ENCODE peak calls at places on chromosomes 16 and 17, in four cellular contexts. O is CD4-positive, alpha-beta memory T cell; P is neural progenitor cell; V is A549. A is an unnamed sample.
A peak's percentile ranks its signal among the peaks of the same experiment; 100 is the strongest.

GRCh38 chr17:77893144-77894044 is 65.1 kb upstream of the TNRC6C start:
- DNase-seq in V (no peak), O (no peak), P (no peak), A (peak; percentile 37)

GRCh38 chr17:45016823-45017222 is 34.6 kb downstream of the DCAKD start:
- DNase-seq in P (peak; percentile 41), O (no peak), V (peak; percentile 43), A (no peak)

GRCh38 chr17:60969500-60970037 is 291.9 kb downstream of the BCAS3 start:
- DNase-seq in P (no peak), O (no peak), V (no peak), A (no peak)

GRCh38 chr17:50534222-50534978 is 1.9 kb downstream of the EPN3 start:
- DNase-seq in O (no peak), P (peak; percentile 55), V (peak; percentile 81), A (peak; percentile 91)

GRCh38 chr17:47338026-47338425 is 14.3 kb downstream of the EFCAB13 start:
- DNase-seq in P (no peak), O (no peak), V (no peak), A (no peak)

GRCh38 chr16:75621170-75621477 is 2.0 kb downstream of the ADAT1 start:
- DNase-seq in O (peak; percentile 19), P (peak; percentile 52), V (peak; percentile 49), A (no peak)

GRCh38 chr17:70050192-70050591 is 24.8 kb upstream of the KCNJ16 start:
- DNase-seq in V (no peak), O (no peak), P (no peak), A (no peak)

GRCh38 chr17:59375858-59376257 is 44.4 kb downstream of the YPEL2 start:
- DNase-seq in P (no peak), V (no peak), O (no peak), A (no peak)

GRCh38 chr17:53313746-53314145 is 509.0 kb upstream of the KIF2B start:
- DNase-seq in P (no peak), V (no peak), O (no peak), A (no peak)

GRCh38 chr16:12874135-12874534 is 27.3 kb upstream of the SHISA9 start:
- DNase-seq in P (no peak), V (peak; percentile 57), O (no peak), A (no peak)

GRCh38 chr17:63682441-63682840 is 17.5 kb downstream of the LIMD2 start:
- DNase-seq in V (no peak), O (no peak), P (no peak), A (no peak)

GRCh38 chr17:48002920-48003685 is 32.2 kb downstream of the CDK5RAP3 start:
- DNase-seq in P (peak; percentile 79), V (no peak), O (no peak), A (no peak)

GRCh38 chr17:28500712-28501379 is 5.3 kb upstream of the FOXN1 start:
- DNase-seq in O (no peak), P (peak; percentile 14), V (no peak), A (no peak)

GRCh38 chr17:8700546-8700945 is 44.1 kb downstream of the CCDC42 start:
- DNase-seq in P (no peak), O (no peak), V (no peak), A (no peak)

GRCh38 chr17:49339359-49339758 is 22.7 kb downstream of the ZNF652 start:
- DNase-seq in O (no peak), V (no peak), P (no peak), A (no peak)

GRCh38 chr17:57739402-57740224 is 5.5 kb downstream of the CCDC182 start:
- DNase-seq in P (peak; percentile 73), O (peak; percentile 9), V (peak; percentile 54), A (no peak)

GRCh38 chr16:57256601-57257395 is 11.7 kb downstream of the ARL2BP start:
- DNase-seq in P (no peak), V (no peak), O (no peak), A (peak; percentile 10)

GRCh38 chr16:87534030-87534653 is 41.3 kb upstream of the ZCCHC14 start:
- DNase-seq in P (no peak), O (no peak), V (no peak), A (no peak)

GRCh38 chr17:17341452-17341851 is 38.3 kb downstream of the NT5M start:
- DNase-seq in O (no peak), V (no peak), P (no peak), A (no peak)

GRCh38 chr16:73739049-73739769 is 557.4 kb upstream of the PSMD7 start:
- DNase-seq in V (no peak), P (no peak), O (no peak), A (no peak)

GRCh38 chr16:8634991-8635736 is 13.7 kb downstream of the METTL22 start:
- DNase-seq in O (no peak), P (peak; percentile 80), V (peak; percentile 48), A (no peak)

GRCh38 chr16:70701036-70701435 is 15.2 kb upstream of the MTSS2 start:
- DNase-seq in V (no peak), O (no peak), P (no peak), A (no peak)

GRCh38 chr16:73215482-73216377 is 167.8 kb upstream of the ZFHX3 start:
- DNase-seq in P (no peak), V (no peak), O (no peak), A (no peak)

GRCh38 chr17:75102385-75102821 is 7.4 kb upstream of the ARMC7 start:
- DNase-seq in V (no peak), P (no peak), O (no peak), A (no peak)

GRCh38 chr17:46977348-46977747 is 1.7 kb downstream of the RPRML start:
- DNase-seq in O (no peak), V (peak; percentile 73), P (peak; percentile 93), A (no peak)

GRCh38 chr16:88781140-88782077 is 3.6 kb downstream of the PIEZO1 start:
- DNase-seq in O (peak; percentile 72), V (no peak), P (no peak), A (no peak)

GRCh38 chr16:4682616-4683254 is 10.6 kb upstream of the NUDT16L1 start:
- DNase-seq in O (no peak), V (no peak), P (peak; percentile 78), A (no peak)

GRCh38 chr16:75379911-75380847 is 53.1 kb downstream of the CFDP1 start:
- DNase-seq in V (no peak), O (peak; percentile 71), P (no peak), A (no peak)

GRCh38 chr16:57528499-57529323 is 7.7 kb downstream of the CCDC102A start:
- DNase-seq in O (no peak), P (peak; percentile 89), V (no peak), A (no peak)

GRCh38 chr16:4213721-4214120 is 28.2 kb downstream of the SRL start:
- DNase-seq in O (no peak), V (no peak), P (no peak), A (no peak)

GRCh38 chr16:50525716-50526115 is 22.5 kb upstream of the NKD1 start:
- DNase-seq in P (no peak), V (no peak), O (no peak), A (no peak)

GRCh38 chr16:7025616-7026190 is 306.9 kb upstream of the RBFOX1 start:
- DNase-seq in P (peak; percentile 91), O (no peak), V (peak; percentile 25), A (no peak)

GRCh38 chr17:64261422-64262124 is 1.5 kb downstream of the TEX2 start:
- DNase-seq in P (no peak), O (no peak), V (no peak), A (no peak)

GRCh38 chr16:87541004-87541881 is 48.4 kb upstream of the ZCCHC14 start:
- DNase-seq in P (peak; percentile 36), O (no peak), V (no peak), A (no peak)

GRCh38 chr17:63476857-63477470 is at the start of gene ACE:
- DNase-seq in O (peak; percentile 50), V (peak; percentile 58), P (peak; percentile 76), A (no peak)

GRCh38 chr17:44565866-44566443 is 8.7 kb downstream of the FZD2 start:
- DNase-seq in P (no peak), O (no peak), V (no peak), A (no peak)

GRCh38 chr16:25501530-25502255 is 190.1 kb upstream of the HS3ST4 start:
- DNase-seq in O (no peak), P (peak; percentile 10), V (no peak), A (no peak)

DNA sequence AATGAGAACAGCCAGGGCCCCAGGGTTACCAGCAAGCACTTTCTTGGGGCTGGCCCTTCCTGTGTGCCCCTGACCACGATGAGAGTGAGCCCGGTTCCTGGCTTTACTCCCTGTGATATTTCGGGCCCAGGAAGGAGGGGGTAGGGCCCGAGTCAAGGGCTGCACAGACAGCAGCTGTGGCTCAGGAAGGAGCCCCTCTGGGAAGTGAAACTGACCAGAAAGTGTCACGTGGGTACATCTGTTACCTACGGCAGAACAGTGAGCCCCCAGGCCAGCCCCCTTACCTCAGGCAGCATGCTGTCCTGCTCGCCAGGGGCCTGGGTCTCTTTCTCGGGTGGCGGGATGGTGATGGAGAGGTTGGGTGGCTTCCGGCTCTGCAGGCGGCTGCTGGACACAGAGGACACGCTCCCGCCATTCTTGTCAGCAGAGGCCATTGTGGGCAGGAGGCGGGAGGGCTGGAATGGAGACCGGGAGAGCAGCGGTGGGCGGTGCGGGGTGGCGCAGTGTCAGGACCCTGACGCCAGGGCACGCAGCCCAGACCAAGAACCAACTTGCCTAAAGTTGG is 13.8 kb downstream of the AANAT start:
- DNase-seq in V (no peak), P (no peak), O (no peak), A (no peak)
- H3K4me1 ChIP-seq in V (peaks cover 22% of the 10 kb centered on the region), P (no peaks in the 10 kb centered on the region), O (no peaks in the 10 kb centered on the region), A (peaks cover 6% of the 10 kb centered on the region)

GRCh38 chr16:10368984-10369551 is 16.8 kb upstream of the ATF7IP2 start:
- DNase-seq in V (no peak), O (no peak), P (peak; percentile 48), A (no peak)
- H3K9me3 ChIP-seq in V (no peaks in the 10 kb centered on the region), O (no peaks in the 10 kb centered on the region), P (no peaks in the 10 kb centered on the region), A (no peaks in the 10 kb centered on the region)

DNA sequence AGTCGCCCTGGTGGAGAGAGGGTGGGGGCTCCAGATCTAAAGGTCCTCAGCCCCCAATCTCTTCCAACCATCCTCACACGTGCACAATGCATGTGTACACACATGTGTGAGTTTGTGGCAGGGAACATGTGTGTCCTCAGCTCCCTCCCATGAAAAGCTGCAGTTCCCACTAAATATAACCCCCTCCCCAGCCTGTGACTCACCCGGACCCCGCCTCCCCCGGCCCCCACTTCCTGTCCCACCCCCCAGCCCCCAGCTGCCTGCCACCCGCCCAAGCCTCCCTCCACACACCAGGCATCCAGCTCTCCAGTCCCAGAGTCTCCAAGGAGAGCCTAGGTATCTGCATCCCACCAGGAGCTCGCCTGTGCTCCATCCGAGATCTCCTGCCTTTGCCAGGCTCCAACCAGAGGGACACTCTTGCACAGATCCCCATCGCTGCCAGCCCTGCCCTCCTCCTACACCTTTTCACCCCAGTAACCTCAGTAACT is 3.9 kb downstream of the DLG4 start:
- DNase-seq in P (peak; percentile 41), O (no peak), V (peak; percentile 41), A (no peak)
- H3K27ac ChIP-seq in P (peak overlapping the region; percentile 54), O (peak overlapping the region; percentile 96), V (peak overlapping the region; percentile 98), A (peak overlapping the region; percentile 62)

GRCh38 chr17:83203472-83204221 is 124.2 kb downstream of the METRNL start:
- DNase-seq in V (no peak), O (no peak), P (no peak), A (peak; percentile 42)
- H3K4me1 ChIP-seq in V (no peaks in the 10 kb centered on the region), O (peaks cover 27% of the 10 kb centered on the region), P (no peaks in the 10 kb centered on the region), A (peaks cover 7% of the 10 kb centered on the region)

GRCh38 chr16:27386674-27387073 is 15.3 kb upstream of the IL21R start:
- DNase-seq in P (no peak), V (no peak), O (no peak), A (no peak)
- H3K9me3 ChIP-seq in P (no peaks in the 10 kb centered on the region), V (peaks cover 17% of the 10 kb centered on the region), O (no peaks in the 10 kb centered on the region), A (no peaks in the 10 kb centered on the region)